ENCODE peak calls at places on chromosomes 12 and 14, in four cellular contexts. H, A, G and R are unnamed samples.

GRCh38 chr12:47949441-47950341 is 13.7 kb upstream of the TMEM106C start:
- DNase-seq in H (peak), A (peak), G (peak), R (peak)

GRCh38 chr12:2064078-2064507 is 11.3 kb downstream of the CACNA1C start:
- DNase-seq in H (no peak), A (no peak), G (no peak), R (no peak)

GRCh38 chr12:52495385-52495784 is 2.3 kb upstream of the KRT6A start:
- DNase-seq in H (peak), A (peak), G (no peak), R (no peak)

GRCh38 chr12:128823216-128823915 is 392 bp downstream of the SLC15A4 start:
- DNase-seq in H (peak), A (peak), G (peak), R (no peak)

GRCh38 chr12:3732901-3733300 is 20.0 kb downstream of the CRACR2A start:
- DNase-seq in H (peak), A (no peak), G (no peak), R (no peak)

GRCh38 chr14:86217523-86217922 is 687.6 kb downstream of the FLRT2 start:
- DNase-seq in H (no peak), A (no peak), G (no peak), R (no peak)

GRCh38 chr12:120984351-120984898 is 6.1 kb downstream of the HNF1A start:
- DNase-seq in H (peak), A (peak), G (no peak), R (no peak)

GRCh38 chr14:54566410-54567223 is at the start of gene SAMD4A:
- DNase-seq in H (peak), A (peak), G (peak), R (peak)

GRCh38 chr14:96576937-96577336 is 74.8 kb downstream of the PAPOLA start:
- DNase-seq in H (no peak), A (no peak), G (no peak), R (no peak)

GRCh38 chr12:53049582-53050318 is at the start of gene TNS2:
- DNase-seq in H (peak), A (no peak), G (peak), R (no peak)

GRCh38 chr12:70248916-70249315 is 5.7 kb downstream of the CNOT2 start:
- DNase-seq in H (no peak), A (no peak), G (no peak), R (no peak)

GRCh38 chr12:110765144-110765543 is 22.5 kb upstream of the PPP1CC start:
- DNase-seq in H (peak), A (no peak), G (no peak), R (no peak)

GRCh38 chr12:48956279-48957140 is 777 bp downstream of the ARF3 start:
- DNase-seq in H (peak), A (peak), G (peak), R (no peak)

GRCh38 chr14:86357119-86357518 is 827.2 kb downstream of the FLRT2 start:
- DNase-seq in H (no peak), A (no peak), G (no peak), R (no peak)

GRCh38 chr12:116916714-116917114 is 6.0 kb downstream of the FBXW8 start:
- DNase-seq in H (peak), A (peak), G (no peak), R (no peak)

GRCh38 chr12:6199531-6200265 is 502 bp upstream of the CD9 start:
- DNase-seq in H (peak), A (no peak), G (no peak), R (no peak)

GRCh38 chr12:109277899-109278762 is 31.0 kb downstream of the FOXN4 start:
- DNase-seq in H (peak), A (peak), G (no peak), R (no peak)

GRCh38 chr14:50590464-50590863 is 30.5 kb downstream of the ATL1 start:
- DNase-seq in H (no peak), A (no peak), G (no peak), R (no peak)

GRCh38 chr12:58950739-58951100 is 30.4 kb upstream of the LRIG3 start:
- DNase-seq in H (peak), A (no peak), G (no peak), R (no peak)

GRCh38 chr14:62179367-62180018 is 417.3 kb downstream of the SNAPC1 start:
- DNase-seq in H (peak), A (peak), G (no peak), R (no peak)

GRCh38 chr12:11580125-11580751 is 69.2 kb upstream of the ETV6 start:
- DNase-seq in H (peak), A (no peak), G (peak), R (no peak)

GRCh38 chr14:65169351-65169750 is 67.0 kb upstream of the MAX start:
- DNase-seq in H (no peak), A (no peak), G (no peak), R (no peak)

GRCh38 chr12:6970096-6970527 is 352 bp downstream of the PHB2 start:
- DNase-seq in H (peak), A (no peak), G (peak), R (no peak)

GRCh38 chr14:67221248-67221981 is 19.8 kb upstream of the PALS1 start:
- DNase-seq in H (peak), A (no peak), G (no peak), R (no peak)

DNA sequence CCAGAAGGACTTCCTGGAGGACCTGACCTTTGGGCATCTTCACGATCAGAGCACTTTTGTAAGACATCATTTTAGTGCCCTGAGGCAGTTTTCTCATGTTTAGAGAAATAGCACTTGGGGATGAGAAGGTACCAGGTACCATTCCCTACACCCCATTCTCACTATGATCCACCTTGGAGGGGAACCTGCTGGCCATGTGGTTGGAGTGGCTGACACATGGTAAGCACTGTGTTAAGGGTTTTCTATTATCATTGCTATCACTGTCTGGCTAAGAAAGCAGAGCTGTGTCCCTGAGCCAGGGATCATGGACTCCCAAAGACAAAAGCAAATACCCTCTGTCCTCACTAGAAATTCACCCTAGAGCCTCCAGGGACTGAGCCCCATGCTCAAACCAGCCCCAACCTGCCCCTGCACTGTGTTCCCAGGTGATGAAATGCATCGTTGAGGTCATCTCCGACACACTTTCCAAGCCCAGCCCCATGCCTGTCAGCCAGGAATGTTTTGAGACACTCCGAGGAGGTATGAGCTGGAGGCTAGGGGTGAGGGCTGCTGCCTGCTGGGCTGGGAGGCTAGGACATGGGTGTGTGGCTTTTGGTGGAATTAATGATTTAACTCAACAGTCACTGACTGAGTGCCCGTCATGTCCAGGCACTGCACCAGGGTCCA is 3.4 kb downstream of the CHGA start:
- DNase-seq in H (no peak), A (no peak), G (no peak), R (no peak)
- TF ChIP-seq CTCF in H (no peak), A (no peak), G (no peak), R (no peak)

GRCh38 chr14:72315720-72316119 is 383.5 kb downstream of the RGS6 start:
- DNase-seq in H (no peak), A (no peak), G (no peak), R (no peak)

GRCh38 chr14:72318648-72319047 is 386.4 kb downstream of the RGS6 start:
- DNase-seq in H (no peak), A (no peak), G (no peak), R (no peak)
- TF ChIP-seq CTCF in H (no peak), A (no peak), G (no peak), R (no peak)

DNA sequence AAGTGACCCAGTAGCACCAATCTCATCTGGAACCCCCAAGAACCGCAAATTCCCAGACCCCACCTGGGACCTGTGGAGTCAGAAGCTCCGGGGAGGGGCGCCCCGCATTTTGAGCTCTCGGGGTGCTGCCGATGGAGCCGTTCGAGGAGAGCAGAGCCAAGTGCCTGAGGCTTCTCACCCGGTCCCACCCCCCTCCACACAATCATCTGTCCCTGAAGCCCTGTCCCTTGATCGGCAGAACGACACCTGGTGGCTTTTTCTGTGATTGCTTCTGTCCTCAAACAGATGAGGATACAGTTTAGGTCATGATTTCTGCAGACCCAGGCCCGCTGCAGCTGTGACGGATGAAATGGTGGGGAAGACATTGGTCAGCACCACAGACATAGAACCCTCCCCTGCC is 74.7 kb downstream of the NOC4L start:
- DNase-seq in H (peak), A (peak), G (no peak), R (no peak)
- TF ChIP-seq CTCF in H (no peak), A (peak), G (peak), R (peak)

GRCh38 chr12:97711392-97711791 is 248.8 kb downstream of the RMST start:
- DNase-seq in H (no peak), A (no peak), G (no peak), R (no peak)

GRCh38 chr12:97713972-97714588 is 251.5 kb downstream of the RMST start:
- DNase-seq in H (no peak), A (no peak), G (no peak), R (no peak)

GRCh38 chr12:97713217-97713616 is 250.6 kb downstream of the RMST start:
- DNase-seq in H (no peak), A (no peak), G (no peak), R (no peak)

GRCh38 chr12:97716356-97716755 is 253.8 kb downstream of the RMST start:
- DNase-seq in H (no peak), A (peak), G (no peak), R (no peak)
- TF ChIP-seq CTCF in H (no peak), A (no peak), G (peak), R (no peak)

GRCh38 chr14:74493343-74494261 is at the start of gene ISCA2:
- DNase-seq in H (peak), A (peak), G (peak), R (peak)
- TF ChIP-seq CTCF in H (no peak), A (no peak), G (no peak), R (no peak)

DNA sequence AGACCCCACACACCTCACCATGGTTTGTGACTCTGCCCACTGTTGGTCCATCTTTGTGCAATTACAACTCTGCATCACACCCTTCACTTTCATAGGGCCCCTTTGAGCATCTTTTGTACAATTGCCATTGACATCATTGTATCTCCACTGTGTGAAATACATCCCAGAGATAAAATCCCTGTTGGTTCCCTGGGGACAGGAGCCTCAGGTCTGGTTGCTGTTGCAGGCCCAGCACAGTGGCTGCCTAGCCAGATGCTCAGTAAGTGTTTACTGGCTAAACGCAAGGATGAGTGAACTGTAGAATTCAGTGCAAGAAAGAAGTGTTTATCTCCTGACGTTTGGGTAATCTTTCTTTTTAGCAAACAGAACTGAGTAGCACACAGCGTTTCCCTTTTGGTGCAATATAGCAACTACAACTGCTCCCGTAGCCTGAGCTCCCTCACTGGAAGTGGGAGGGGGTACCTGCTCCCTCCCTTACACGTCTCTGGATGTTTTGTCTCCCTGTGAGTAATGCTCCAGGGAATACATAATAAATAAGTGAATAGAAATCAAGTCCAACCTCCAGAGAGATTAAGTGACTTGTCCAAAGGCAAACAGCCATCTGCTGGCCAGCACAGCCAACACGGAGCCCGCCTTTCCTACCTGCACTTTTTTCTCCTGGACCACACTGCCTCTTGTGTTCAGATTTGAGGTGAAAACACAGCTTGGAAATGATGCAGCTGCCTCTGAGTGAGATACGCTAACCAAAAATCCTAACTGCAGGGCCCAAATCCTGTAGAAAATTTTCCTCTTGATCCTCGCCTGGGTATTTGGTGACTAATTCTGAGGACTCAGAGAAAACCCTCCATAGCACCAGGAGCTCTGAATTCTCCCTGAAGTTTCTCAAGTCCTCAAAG is 27.4 kb downstream of the GALNT16 start:
- DNase-seq in H (no peak), A (no peak), G (no peak), R (no peak)
- TF ChIP-seq CTCF in H (no peak), A (no peak), G (no peak), R (no peak)

DNA sequence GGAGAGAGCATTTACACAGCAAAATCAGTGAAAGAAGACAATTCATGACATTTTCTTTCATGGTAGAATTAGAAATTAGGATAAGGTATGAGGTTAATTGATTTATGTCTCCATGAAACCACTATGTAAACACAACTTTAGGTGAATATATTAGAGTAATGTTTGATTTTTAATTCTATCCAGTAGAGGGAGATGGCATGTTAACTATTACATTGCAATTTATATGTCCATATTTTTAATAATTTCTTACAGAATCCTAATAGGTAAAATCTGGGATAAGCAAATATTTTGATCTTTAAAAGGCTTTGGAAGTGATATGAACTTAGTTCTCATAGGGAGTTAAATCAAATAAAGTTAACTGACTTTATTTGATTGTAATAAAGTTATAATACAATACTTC is 373.4 kb upstream of the PDE3A start:
- DNase-seq in H (no peak), A (no peak), G (no peak), R (no peak)
- TF ChIP-seq CTCF in H (no peak), A (peak), G (no peak), R (no peak)

GRCh38 chr12:85310456-85311076 is 30.5 kb downstream of the ALX1 start:
- DNase-seq in H (no peak), A (no peak), G (no peak), R (no peak)
- TF ChIP-seq CTCF in H (no peak), A (peak), G (peak), R (peak)

DNA sequence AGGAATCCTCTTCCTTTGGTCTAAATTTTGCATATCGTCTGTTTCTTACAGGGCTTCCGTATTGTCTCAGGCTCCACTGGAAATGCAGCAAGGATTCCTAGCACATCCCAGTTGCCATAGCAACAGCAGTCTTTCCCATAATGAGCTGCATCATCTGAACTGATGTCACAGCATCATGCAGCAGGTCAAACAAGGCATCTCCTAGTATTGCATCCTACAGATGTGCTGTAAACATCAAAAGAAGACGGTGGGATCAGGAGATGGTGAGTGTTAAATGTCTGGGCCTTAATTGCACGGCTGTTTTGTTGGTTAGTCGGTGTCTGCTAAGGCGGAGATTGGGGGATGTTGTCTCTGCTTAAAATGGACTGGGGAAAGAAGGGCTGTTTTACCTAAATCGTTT is at the start of gene AKAP6:
- DNase-seq in H (no peak), A (no peak), G (no peak), R (no peak)
- TF ChIP-seq CTCF in H (no peak), A (no peak), G (no peak), R (no peak)

DNA sequence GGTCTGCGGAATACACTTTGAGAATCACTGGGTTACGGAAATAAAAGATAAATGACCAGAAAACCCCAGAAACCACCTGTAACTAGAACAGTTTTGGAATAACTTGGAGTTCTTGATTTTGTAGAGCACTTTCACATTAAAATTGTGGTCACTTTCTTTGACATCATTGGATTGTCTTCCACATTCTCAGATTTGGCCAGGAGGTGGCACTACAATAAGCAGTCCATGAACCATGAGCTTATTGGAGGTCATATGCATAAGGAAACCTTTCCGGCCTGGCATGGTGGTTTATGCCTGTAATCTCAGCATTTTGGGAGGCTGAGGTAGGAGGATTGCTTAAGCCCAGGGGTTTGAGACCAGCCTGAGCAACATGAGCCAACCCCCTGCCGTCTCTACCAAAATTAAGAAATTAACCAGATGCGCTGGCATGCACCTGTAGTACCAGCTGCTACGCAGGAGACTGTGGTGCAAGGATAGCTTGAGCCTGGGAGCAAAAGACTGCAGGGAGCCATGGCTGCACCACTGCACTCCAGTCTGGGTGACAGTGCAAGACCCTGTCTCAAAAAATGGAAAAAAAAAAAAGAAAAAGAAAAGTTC is 107.7 kb upstream of the CAND1 start:
- DNase-seq in H (peak), A (peak), G (no peak), R (no peak)
- TF ChIP-seq CTCF in H (peak), A (peak), G (peak), R (peak)